ENCODE peak calls at places on chromosomes 2 and 18, in four cellular contexts. G, K, M and C are unnamed samples.

GRCh38 chr2:168326578-168326977 is 79.2 kb upstream of the STK39 start:
- DNase-seq in G (no peak), K (no peak), M (no peak), C (no peak)

GRCh38 chr2:239106314-239106908 is 258.5 kb downstream of the TWIST2 start:
- DNase-seq in G (peak; percentile 18), K (peak; percentile 32), M (no peak), C (peak; percentile 64)

GRCh38 chr2:20377738-20378137 is 27.1 kb upstream of the PUM2 start:
- DNase-seq in G (no peak), K (no peak), M (no peak), C (no peak)

GRCh38 chr2:181104512-181105121 is 124.2 kb downstream of the UBE2E3 start:
- DNase-seq in G (peak; percentile 25), K (peak; percentile 5), M (no peak), C (no peak)

GRCh38 chr2:236659758-236660150 is 90.1 kb downstream of the ACKR3 start:
- DNase-seq in G (no peak), K (peak; percentile 73), M (no peak), C (no peak)

GRCh38 chr2:9558948-9559381 is 3.3 kb upstream of the ADAM17 start:
- DNase-seq in G (no peak), K (no peak), M (no peak), C (no peak)

GRCh38 chr2:175009917-175010621 is 4.9 kb upstream of the CHN1 start:
- DNase-seq in G (no peak), K (no peak), M (no peak), C (no peak)

GRCh38 chr2:128288781-128289180 is 29.9 kb downstream of the HS6ST1 start:
- DNase-seq in G (no peak), K (no peak), M (no peak), C (no peak)

GRCh38 chr2:73290049-73290839 is 3.1 kb downstream of the EGR4 start:
- DNase-seq in G (peak; percentile 57), K (no peak), M (no peak), C (no peak)

GRCh38 chr18:48779462-48779861 is 171.3 kb downstream of the SMAD7 start:
- DNase-seq in G (no peak), K (no peak), M (no peak), C (no peak)
- H3K4me1 ChIP-seq in G (peaks cover 18% of the 10 kb centered on the region), K (peaks cover 8% of the 10 kb centered on the region), M (peaks cover 36% of the 10 kb centered on the region), C (peaks cover 53% of the 10 kb centered on the region)

GRCh38 chr2:109703798-109704197 is 89.6 kb downstream of the SOWAHC start:
- DNase-seq in G (no peak), K (no peak), M (no peak), C (no peak)
- TF ChIP-seq POLR2A in G (no peak), K (no peak), M (no peak), C (no peak)

DNA sequence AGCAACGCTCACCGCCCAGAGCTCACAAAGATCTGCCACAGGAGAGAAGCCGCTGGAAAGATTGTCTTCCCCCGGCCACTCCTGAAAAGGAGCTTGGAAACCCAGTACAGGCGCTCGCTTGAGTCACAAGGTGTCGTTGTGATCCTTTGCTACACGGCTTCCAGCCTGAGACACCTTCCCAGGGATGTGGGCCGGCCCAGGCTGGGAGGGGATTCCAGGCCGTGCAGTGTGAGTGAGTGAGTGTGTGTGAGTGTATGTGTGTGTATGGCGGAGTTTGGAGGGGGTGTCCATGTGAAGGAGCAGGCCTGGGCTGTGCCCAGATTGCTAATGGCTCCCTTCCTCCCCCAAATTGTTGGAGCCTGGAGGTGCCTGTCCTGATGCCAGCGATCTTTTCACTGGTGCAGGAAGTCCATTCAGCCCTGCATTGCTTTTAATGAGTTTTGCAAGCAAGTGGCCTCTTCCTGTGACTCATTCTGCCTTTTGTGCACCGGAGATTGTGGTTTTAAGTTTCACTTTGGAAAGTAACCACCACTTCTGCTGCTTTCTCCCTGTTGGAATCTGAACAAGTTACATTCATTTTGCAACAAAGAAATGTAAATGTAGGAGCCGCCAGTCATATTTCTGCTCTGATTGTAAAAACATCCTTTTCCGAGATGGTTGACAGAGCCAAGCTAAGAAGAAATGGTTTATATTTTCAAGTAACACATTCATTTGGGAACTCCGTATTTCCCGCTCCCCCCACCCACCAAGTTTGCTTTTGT is 83.7 kb downstream of the LPIN1 start:
- DNase-seq in G (peak; percentile 88), K (peak; percentile 79), M (no peak), C (peak; percentile 64)
- TF ChIP-seq POLR2AphosphoS5 in G (peak; percentile 46), K (peak; percentile 72), M (no peak), C (peak; percentile 46)

DNA sequence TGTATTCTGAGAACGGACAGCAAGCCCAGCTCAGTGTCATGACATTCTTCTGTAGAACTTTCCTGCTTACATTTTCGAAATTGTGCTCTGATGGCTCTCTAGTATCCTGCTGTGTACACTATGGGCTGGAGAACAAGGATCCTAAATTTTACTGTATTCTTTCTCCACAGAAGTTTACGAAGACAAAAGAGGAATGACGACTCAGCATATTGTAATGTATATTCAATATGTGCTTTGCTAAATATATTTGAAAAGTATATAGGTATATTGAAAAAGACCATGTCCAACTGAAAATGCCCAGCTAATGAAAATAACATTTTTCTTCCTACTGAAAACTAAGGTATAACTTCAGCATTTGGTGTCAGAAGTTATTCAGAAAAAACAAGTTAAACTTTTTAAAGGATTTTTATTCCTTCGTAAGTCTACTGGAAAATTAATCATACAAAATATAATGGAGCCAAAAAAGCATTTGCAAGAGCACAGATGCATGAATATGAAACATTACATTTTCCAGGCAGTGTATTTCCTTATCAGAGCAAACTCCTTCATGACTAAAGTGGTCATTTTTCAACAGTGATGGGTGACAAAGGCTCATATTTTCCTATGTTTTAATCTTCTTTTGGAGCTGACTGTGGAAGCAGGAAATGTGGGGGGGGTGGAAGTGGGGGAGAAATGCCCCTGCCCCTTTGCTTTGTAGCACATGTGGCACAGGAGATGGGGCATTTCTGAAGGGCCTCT is 143.8 kb upstream of the THUMPD2 start:
- DNase-seq in G (no peak), K (no peak), M (no peak), C (no peak)
- H3K4me1 ChIP-seq in G (no peaks in the 10 kb centered on the region), K (no peaks in the 10 kb centered on the region), M (no peaks in the 10 kb centered on the region), C (no peaks in the 10 kb centered on the region)

DNA sequence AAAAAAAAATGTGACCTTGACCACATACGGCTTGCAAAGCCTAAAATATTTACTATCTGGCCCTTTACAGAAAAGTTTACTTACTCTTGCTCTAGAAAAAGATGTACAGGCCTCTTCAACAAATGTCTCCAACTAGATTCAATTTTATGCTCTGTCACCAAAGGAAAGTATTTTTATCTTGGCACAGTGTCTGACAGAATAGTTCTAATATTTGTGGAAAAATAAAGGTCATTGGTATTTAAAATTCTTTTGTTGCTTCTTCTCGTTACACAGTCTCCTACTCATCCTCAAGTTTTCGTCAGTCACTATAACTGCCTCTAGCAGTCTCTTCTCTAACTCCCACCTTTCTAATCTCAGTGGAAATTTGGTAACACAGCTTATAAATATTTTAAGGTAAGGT is 1.4 kb downstream of the RBKS start:
- DNase-seq in G (no peak), K (no peak), M (no peak), C (no peak)
- TF ChIP-seq POLR2A in G (no peak), K (no peak), M (no peak), C (no peak)

GRCh38 chr2:213243189-213244044 is 40.8 kb upstream of the SPAG16 start:
- DNase-seq in G (no peak), K (no peak), M (no peak), C (no peak)
- TF ChIP-seq POLR2AphosphoS5 in G (no peak), K (no peak), M (no peak), C (no peak)

GRCh38 chr2:205700331-205701132 is 18.2 kb downstream of the NRP2 start:
- DNase-seq in G (no peak), K (no peak), M (no peak), C (no peak)
- H3K4me1 ChIP-seq in G (no peaks in the 10 kb centered on the region), K (no peaks in the 10 kb centered on the region), M (peaks cover 12% of the 10 kb centered on the region), C (peaks cover 44% of the 10 kb centered on the region)